ENCODE peak calls at places on chromosomes 7 and 10, in five cellular contexts. One of them, this sample, is unnamed.

GRCh38 chr10:79286318-79286951 is 60.8 kb upstream of the PPIF start:
- DNase-seq in H9: no peak
- DNase-seq in IMR-90: peak; percentile 29
- DNase-seq in mesendoderm: no peak
- DNase-seq in trophoblast cell: peak; percentile 58
- DNase-seq in this sample: no peak

GRCh38 chr7:125927556-125927955 is 997.9 kb upstream of the POT1 start:
- DNase-seq in H9: no peak
- DNase-seq in IMR-90: no peak
- DNase-seq in mesendoderm: peak; percentile 14
- DNase-seq in trophoblast cell: no peak
- DNase-seq in this sample: no peak

GRCh38 chr10:3076138-3076537 is 8.8 kb downstream of the PFKP start:
- DNase-seq in H9: no peak
- DNase-seq in IMR-90: no peak
- DNase-seq in mesendoderm: no peak
- DNase-seq in trophoblast cell: no peak
- DNase-seq in this sample: no peak

GRCh38 chr7:18128846-18129245 is 101.2 kb upstream of the PRPS1L1 start:
- DNase-seq in H9: no peak
- DNase-seq in IMR-90: no peak
- DNase-seq in mesendoderm: no peak
- DNase-seq in trophoblast cell: no peak
- DNase-seq in this sample: no peak

GRCh38 chr7:38938589-38938988 is 29.6 kb upstream of the VPS41 start:
- DNase-seq in H9: no peak
- DNase-seq in IMR-90: no peak
- DNase-seq in mesendoderm: no peak
- DNase-seq in trophoblast cell: no peak
- DNase-seq in this sample: no peak

GRCh38 chr10:69426376-69426727 is 9.6 kb upstream of the TACR2 start:
- DNase-seq in H9: no peak
- DNase-seq in IMR-90: no peak
- DNase-seq in mesendoderm: no peak
- DNase-seq in trophoblast cell: no peak
- DNase-seq in this sample: no peak

GRCh38 chr10:6643962-6644361 is 63.9 kb upstream of the PRKCQ start:
- DNase-seq in H9: no peak
- DNase-seq in IMR-90: no peak
- DNase-seq in mesendoderm: no peak
- DNase-seq in trophoblast cell: no peak
- DNase-seq in this sample: no peak

GRCh38 chr10:124724279-124725027 is 19.7 kb downstream of the FAM53B start:
- DNase-seq in H9: no peak
- DNase-seq in IMR-90: no peak
- DNase-seq in mesendoderm: no peak
- DNase-seq in trophoblast cell: no peak
- DNase-seq in this sample: no peak

GRCh38 chr7:36852017-36852416 is 127.7 kb upstream of the AOAH start:
- DNase-seq in H9: no peak
- DNase-seq in IMR-90: no peak
- DNase-seq in mesendoderm: no peak
- DNase-seq in trophoblast cell: no peak
- DNase-seq in this sample: no peak

GRCh38 chr10:91287276-91287675 is 66.8 kb downstream of the PCGF5 start:
- DNase-seq in H9: no peak
- DNase-seq in IMR-90: no peak
- DNase-seq in mesendoderm: no peak
- DNase-seq in trophoblast cell: no peak
- DNase-seq in this sample: no peak

GRCh38 chr7:136114966-136115762 is 138.0 kb upstream of the MTPN start:
- DNase-seq in H9: peak; percentile 85
- DNase-seq in IMR-90: peak; percentile 52
- DNase-seq in mesendoderm: peak; percentile 83
- DNase-seq in trophoblast cell: peak; percentile 79
- DNase-seq in this sample: peak; percentile 30

GRCh38 chr7:159108491-159108890 is 36.2 kb downstream of the VIPR2 start:
- DNase-seq in H9: no peak
- DNase-seq in IMR-90: no peak
- DNase-seq in mesendoderm: no peak
- DNase-seq in trophoblast cell: no peak
- DNase-seq in this sample: no peak

GRCh38 chr7:142528608-142529408 is 220.5 kb upstream of the PRSS1 start:
- DNase-seq in H9: no peak
- DNase-seq in IMR-90: no peak
- DNase-seq in mesendoderm: peak; percentile 45
- DNase-seq in trophoblast cell: peak; percentile 21
- DNase-seq in this sample: no peak

GRCh38 chr7:132518102-132518838 is 58.0 kb downstream of the PLXNA4 start:
- DNase-seq in H9: peak; percentile 72
- DNase-seq in IMR-90: no peak
- DNase-seq in mesendoderm: peak; percentile 87
- DNase-seq in trophoblast cell: peak; percentile 51
- DNase-seq in this sample: no peak

GRCh38 chr7:75639071-75639892 is 99.5 kb downstream of the HIP1 start:
- DNase-seq in H9: peak; percentile 78
- DNase-seq in IMR-90: peak; percentile 22
- DNase-seq in mesendoderm: peak; percentile 78
- DNase-seq in trophoblast cell: peak; percentile 39
- DNase-seq in this sample: peak; percentile 86

GRCh38 chr7:33591481-33591880 is 313.9 kb upstream of the BMPER start:
- DNase-seq in H9: no peak
- DNase-seq in IMR-90: peak; percentile 25
- DNase-seq in mesendoderm: no peak
- DNase-seq in trophoblast cell: no peak
- DNase-seq in this sample: no peak

GRCh38 chr10:95256268-95256667 is 34.5 kb downstream of the PDLIM1 start:
- DNase-seq in H9: no peak
- DNase-seq in IMR-90: no peak
- DNase-seq in mesendoderm: no peak
- DNase-seq in trophoblast cell: no peak
- DNase-seq in this sample: no peak

GRCh38 chr10:107585630-107586029 is 421.1 kb upstream of the SORCS1 start:
- DNase-seq in H9: no peak
- DNase-seq in IMR-90: no peak
- DNase-seq in mesendoderm: no peak
- DNase-seq in trophoblast cell: no peak
- DNase-seq in this sample: no peak
- H3K18ac ChIP-seq in H9: no peak overlapping the region
- H3K18ac ChIP-seq in IMR-90: no peak overlapping the region
- H3K18ac ChIP-seq in mesendoderm: no peak overlapping the region
- H3K18ac ChIP-seq in trophoblast cell: no peak overlapping the region
- H3K18ac ChIP-seq in this sample: no peak overlapping the region

GRCh38 chr10:119308089-119308488 is 100.7 kb downstream of the GRK5 start:
- DNase-seq in H9: no peak
- DNase-seq in IMR-90: no peak
- DNase-seq in mesendoderm: no peak
- DNase-seq in trophoblast cell: no peak
- DNase-seq in this sample: no peak

GRCh38 chr10:119306964-119307363 is 99.6 kb downstream of the GRK5 start:
- DNase-seq in H9: no peak
- DNase-seq in IMR-90: peak; percentile 42
- DNase-seq in mesendoderm: no peak
- DNase-seq in trophoblast cell: peak; percentile 74
- DNase-seq in this sample: no peak

GRCh38 chr10:119304541-119304940 is 97.2 kb downstream of the GRK5 start:
- DNase-seq in H9: no peak
- DNase-seq in IMR-90: no peak
- DNase-seq in mesendoderm: no peak
- DNase-seq in trophoblast cell: no peak
- DNase-seq in this sample: no peak

GRCh38 chr10:119305860-119306513 is 98.6 kb downstream of the GRK5 start:
- DNase-seq in H9: no peak
- DNase-seq in IMR-90: peak; percentile 99
- DNase-seq in mesendoderm: peak; percentile 53
- DNase-seq in trophoblast cell: peak; percentile 89
- DNase-seq in this sample: no peak

GRCh38 chr10:119306514-119306951 is 99.2 kb downstream of the GRK5 start:
- DNase-seq in H9: no peak
- DNase-seq in IMR-90: no peak
- DNase-seq in mesendoderm: no peak
- DNase-seq in trophoblast cell: no peak
- DNase-seq in this sample: no peak
- H3K18ac ChIP-seq in H9: no peak overlapping the region
- H3K18ac ChIP-seq in IMR-90: no peak overlapping the region
- H3K18ac ChIP-seq in mesendoderm: no peak overlapping the region
- H3K18ac ChIP-seq in trophoblast cell: no peak overlapping the region
- H3K18ac ChIP-seq in this sample: no peak overlapping the region

GRCh38 chr7:101244385-101245146 is at the start of gene FIS1:
- DNase-seq in H9: peak; percentile 97
- DNase-seq in IMR-90: peak; percentile 82
- DNase-seq in mesendoderm: peak; percentile 96
- DNase-seq in trophoblast cell: peak; percentile 97
- DNase-seq in this sample: peak; percentile 86
- H3K18ac ChIP-seq in H9: no peak within 1 kb of the TSS
- H3K18ac ChIP-seq in IMR-90: peak within 1 kb of the TSS; percentile 72
- H3K18ac ChIP-seq in mesendoderm: peak within 1 kb of the TSS; percentile 22
- H3K18ac ChIP-seq in trophoblast cell: peak within 1 kb of the TSS; percentile 77
- H3K18ac ChIP-seq in this sample: peak within 1 kb of the TSS; percentile 99

DNA sequence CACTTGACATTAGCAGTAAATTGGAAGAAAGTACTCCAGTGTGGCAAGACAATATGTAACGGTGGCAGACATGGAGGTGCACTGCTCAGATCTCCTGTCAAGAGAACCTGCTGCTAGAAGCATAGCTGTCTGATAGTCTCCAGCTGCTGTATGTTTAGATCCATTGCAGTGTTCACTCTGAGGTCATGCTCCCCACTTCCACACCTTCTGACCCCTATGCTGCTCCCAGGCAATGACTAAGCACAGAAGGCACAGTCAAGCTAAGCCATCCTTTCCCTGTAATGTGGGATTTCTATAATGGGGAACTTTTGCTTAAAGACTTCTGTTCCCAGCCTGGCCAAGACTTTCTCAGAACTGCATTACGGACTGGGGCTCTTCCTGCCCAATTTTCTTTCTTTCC is 315.8 kb downstream of the HPSE2 start:
- DNase-seq in H9: no peak
- DNase-seq in IMR-90: peak; percentile 68
- DNase-seq in mesendoderm: no peak
- DNase-seq in trophoblast cell: no peak
- DNase-seq in this sample: no peak
- H3K18ac ChIP-seq in H9: no peak overlapping the region
- H3K18ac ChIP-seq in IMR-90: peak overlapping the region; percentile 86
- H3K18ac ChIP-seq in mesendoderm: no peak overlapping the region
- H3K18ac ChIP-seq in trophoblast cell: no peak overlapping the region
- H3K18ac ChIP-seq in this sample: peak overlapping the region; percentile 1

GRCh38 chr10:60313589-60313952 is 76.1 kb downstream of the ANK3 start:
- DNase-seq in H9: no peak
- DNase-seq in IMR-90: no peak
- DNase-seq in mesendoderm: no peak
- DNase-seq in trophoblast cell: no peak
- DNase-seq in this sample: no peak

GRCh38 chr10:60315311-60315710 is 74.4 kb downstream of the ANK3 start:
- DNase-seq in H9: no peak
- DNase-seq in IMR-90: peak; percentile 17
- DNase-seq in mesendoderm: no peak
- DNase-seq in trophoblast cell: no peak
- DNase-seq in this sample: no peak

GRCh38 chr10:60316029-60316428 is 73.6 kb downstream of the ANK3 start:
- DNase-seq in H9: no peak
- DNase-seq in IMR-90: no peak
- DNase-seq in mesendoderm: no peak
- DNase-seq in trophoblast cell: no peak
- DNase-seq in this sample: no peak

GRCh38 chr10:60312818-60313588 is 76.7 kb downstream of the ANK3 start:
- DNase-seq in H9: no peak
- DNase-seq in IMR-90: peak; percentile 82
- DNase-seq in mesendoderm: no peak
- DNase-seq in trophoblast cell: peak; percentile 16
- DNase-seq in this sample: no peak

GRCh38 chr10:60314306-60314940 is 75.3 kb downstream of the ANK3 start:
- DNase-seq in H9: no peak
- DNase-seq in IMR-90: peak; percentile 83
- DNase-seq in mesendoderm: no peak
- DNase-seq in trophoblast cell: no peak
- DNase-seq in this sample: no peak
- H3K18ac ChIP-seq in H9: no peak overlapping the region
- H3K18ac ChIP-seq in IMR-90: peak overlapping the region; percentile 95
- H3K18ac ChIP-seq in mesendoderm: no peak overlapping the region
- H3K18ac ChIP-seq in trophoblast cell: no peak overlapping the region
- H3K18ac ChIP-seq in this sample: no peak overlapping the region

GRCh38 chr7:101134399-101134980 is 7.6 kb downstream of the SERPINE1 start:
- DNase-seq in H9: no peak
- DNase-seq in IMR-90: no peak
- DNase-seq in mesendoderm: no peak
- DNase-seq in trophoblast cell: peak; percentile 61
- DNase-seq in this sample: no peak

GRCh38 chr7:101140746-101141382 is 13.4 kb upstream of the AP1S1 start:
- DNase-seq in H9: no peak
- DNase-seq in IMR-90: no peak
- DNase-seq in mesendoderm: no peak
- DNase-seq in trophoblast cell: peak; percentile 78
- DNase-seq in this sample: no peak

GRCh38 chr7:101140339-101140699 is 13.4 kb downstream of the SERPINE1 start:
- DNase-seq in H9: no peak
- DNase-seq in IMR-90: peak; percentile 57
- DNase-seq in mesendoderm: no peak
- DNase-seq in trophoblast cell: peak; percentile 68
- DNase-seq in this sample: no peak

GRCh38 chr7:101137651-101138148 is 10.8 kb downstream of the SERPINE1 start:
- DNase-seq in H9: no peak
- DNase-seq in IMR-90: no peak
- DNase-seq in mesendoderm: no peak
- DNase-seq in trophoblast cell: peak; percentile 69
- DNase-seq in this sample: no peak

DNA sequence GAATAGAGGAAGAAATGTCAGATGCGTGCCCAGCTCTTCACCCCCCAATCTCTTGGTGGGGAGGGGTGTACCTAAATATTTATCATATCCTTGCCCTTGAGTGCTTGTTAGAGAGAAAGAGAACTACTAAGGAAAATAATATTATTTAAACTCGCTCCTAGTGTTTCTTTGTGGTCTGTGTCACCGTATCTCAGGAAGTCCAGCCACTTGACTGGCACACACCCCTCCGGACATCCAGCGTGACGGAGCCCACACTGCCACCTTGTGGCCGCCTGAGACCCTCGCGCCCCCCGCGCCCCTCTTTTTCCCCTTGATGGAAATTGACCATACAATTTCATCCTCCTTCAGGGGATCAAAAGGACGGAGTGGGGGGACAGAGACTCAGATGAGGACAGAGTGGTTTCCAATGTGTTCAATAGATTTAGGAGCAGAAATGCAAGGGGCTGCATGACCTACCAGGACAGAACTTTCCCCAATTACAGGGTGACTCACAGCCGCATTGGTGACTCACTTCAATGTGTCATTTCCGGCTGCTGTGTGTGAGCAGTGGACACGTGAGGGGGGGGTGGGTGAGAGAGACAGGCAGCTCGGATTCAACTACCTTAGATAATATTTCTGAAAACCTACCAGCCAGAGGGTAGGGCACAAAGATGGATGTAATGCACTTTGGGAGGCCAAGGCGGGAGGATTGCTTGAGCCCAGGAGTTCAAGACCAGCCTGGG is 11.4 kb downstream of the SERPINE1 start:
- DNase-seq in H9: peak; percentile 88
- DNase-seq in IMR-90: peak; percentile 98
- DNase-seq in mesendoderm: peak; percentile 98
- DNase-seq in trophoblast cell: peak; percentile 98
- DNase-seq in this sample: no peak
- H3K18ac ChIP-seq in H9: peak overlapping the region; percentile 81
- H3K18ac ChIP-seq in IMR-90: peak overlapping the region; percentile 3
- H3K18ac ChIP-seq in mesendoderm: no peak overlapping the region
- H3K18ac ChIP-seq in trophoblast cell: no peak overlapping the region
- H3K18ac ChIP-seq in this sample: no peak overlapping the region